ENCODE peak calls at places on chromosomes 2 and 18, in four cellular contexts. T is substantia nigra, J is fibroblast of mammary gland, Q is A172. O is an unnamed sample.

GRCh38 chr18:49795612-49796552 is 17.5 kb downstream of the ACAA2 start:
- DNase-seq in T (no peak), J (no peak), Q (no peak), O (no peak)

GRCh38 chr2:61707984-61708852 is 145.6 kb downstream of the FAM161A start:
- DNase-seq in T (no peak), J (peak), Q (peak), O (no peak)

GRCh38 chr2:85436836-85437487 is 18.4 kb downstream of the SH2D6 start:
- DNase-seq in T (no peak), J (no peak), Q (no peak), O (no peak)

GRCh38 chr2:230975927-230976326 is 20.0 kb upstream of the SPATA3 start:
- DNase-seq in T (no peak), J (no peak), Q (no peak), O (no peak)

GRCh38 chr2:233020454-233020853 is 7.4 kb upstream of the NGEF start:
- DNase-seq in T (no peak), J (no peak), Q (no peak), O (no peak)

GRCh38 chr2:28155627-28156026 is 237.0 kb upstream of the FOSL2 start:
- DNase-seq in T (no peak), J (peak), Q (peak), O (no peak)

GRCh38 chr2:47486858-47487497 is 84.0 kb downstream of the MSH2 start:
- DNase-seq in T (no peak), J (no peak), Q (no peak), O (no peak)

GRCh38 chr2:15359716-15360531 is 201.2 kb downstream of the NBAS start:
- DNase-seq in T (no peak), J (peak), Q (peak), O (peak)

GRCh38 chr2:176542456-176542855 is 273.2 kb downstream of the MTX2 start:
- DNase-seq in T (no peak), J (peak), Q (no peak), O (no peak)

GRCh38 chr2:10817413-10817812 is 4.8 kb upstream of the PDIA6 start:
- DNase-seq in T (no peak), J (no peak), Q (no peak), O (no peak)

GRCh38 chr2:48343571-48344440 is 186.1 kb upstream of the STON1 start:
- DNase-seq in T (no peak), J (peak), Q (peak), O (no peak)

GRCh38 chr18:35130236-35130635 is 89.0 kb downstream of the MAPRE2 start:
- DNase-seq in T (no peak), J (no peak), Q (no peak), O (no peak)

GRCh38 chr2:99725810-99726209 is 236.0 kb upstream of the REV1 start:
- DNase-seq in T (no peak), J (peak), Q (no peak), O (no peak)

GRCh38 chr2:240482141-240482540 is 46.7 kb downstream of the GPC1 start:
- DNase-seq in T (no peak), J (no peak), Q (no peak), O (no peak)

GRCh38 chr2:177484396-177484795 is 91.8 kb downstream of the AGPS start:
- DNase-seq in T (no peak), J (no peak), Q (no peak), O (no peak)